ENCODE peak calls at places on chromosomes 16 and 17, in four cellular contexts. K is colonic mucosa, B is DND-41, J is mesendoderm. L is an unnamed sample. For H3K27me3, the result is how much of the 10 kb centered on the place peaks cover.

GRCh38 chr16:11672206-11673090 is 4.2 kb downstream of the SNN start:
- DNase-seq in B (peak), K (no peak), J (no peak), L (peak)

GRCh38 chr17:75096082-75096625 is 8.4 kb downstream of the SLC16A5 start:
- DNase-seq in J (peak), K (peak), B (no peak), L (no peak)

GRCh38 chr17:31497431-31497830 is 106.0 kb downstream of the RAB11FIP4 start:
- DNase-seq in B (no peak), K (no peak), J (no peak), L (no peak)

GRCh38 chr17:72592242-72592966 is 471.6 kb downstream of the SOX9 start:
- DNase-seq in B (no peak), K (peak), J (peak), L (no peak)

GRCh38 chr16:84941916-84942315 is 69.4 kb downstream of the ZDHHC7 start:
- DNase-seq in B (no peak), K (no peak), J (peak), L (no peak)

GRCh38 chr16:56195151-56195550 is 3.9 kb downstream of the GNAO1 start:
- DNase-seq in K (no peak), J (no peak), B (no peak), L (no peak)

GRCh38 chr17:8176998-8177731 is 985 bp upstream of the TMEM107 start:
- DNase-seq in B (no peak), J (peak), K (no peak), L (no peak)

GRCh38 chr16:2584742-2585650 is 47.2 kb downstream of the PDPK1 start:
- DNase-seq in J (no peak), B (no peak), K (no peak), L (no peak)

GRCh38 chr17:5883775-5884665 is 186.2 kb upstream of the WSCD1 start:
- DNase-seq in K (no peak), J (peak), B (no peak), L (no peak)

GRCh38 chr17:31548709-31549108 is 157.2 kb downstream of the RAB11FIP4 start:
- DNase-seq in K (no peak), B (peak), J (no peak), L (no peak)

GRCh38 chr16:49596119-49596518 is 222.5 kb downstream of the C16orf78 start:
- DNase-seq in B (no peak), J (no peak), K (no peak), L (peak)

GRCh38 chr17:9729034-9729650 is 62.2 kb downstream of the DHRS7C start:
- DNase-seq in J (peak), B (peak), K (no peak), L (no peak)

GRCh38 chr17:27575100-27575911 is 55.7 kb upstream of the LGALS9 start:
- DNase-seq in K (no peak), B (no peak), J (no peak), L (no peak)

GRCh38 chr17:55160501-55160900 is 104.3 kb upstream of the HLF start:
- DNase-seq in J (no peak), K (no peak), B (no peak), L (no peak)

GRCh38 chr16:81195907-81196534 is 42.5 kb upstream of the BCO1 start:
- DNase-seq in B (no peak), J (no peak), K (no peak), L (no peak)

GRCh38 chr17:9220466-9221230 is 199.3 kb downstream of the NTN1 start:
- DNase-seq in J (no peak), B (no peak), K (no peak), L (no peak)

GRCh38 chr17:38333635-38334295 is 10.0 kb downstream of the GPR179 start:
- DNase-seq in K (peak), J (peak), B (peak), L (peak)

GRCh38 chr16:7910116-7910515 is 577.5 kb downstream of the RBFOX1 start:
- DNase-seq in B (no peak), K (no peak), J (no peak), L (no peak)

GRCh38 chr16:77918792-77919707 is 103.3 kb upstream of the CLEC3A start:
- DNase-seq in B (no peak), K (no peak), J (no peak), L (no peak)

GRCh38 chr16:55426865-55427484 is 52.0 kb upstream of the MMP2 start:
- DNase-seq in J (no peak), K (no peak), B (no peak), L (no peak)

GRCh38 chr17:82103588-82104451 is 5.8 kb upstream of the FASN start:
- DNase-seq in J (peak), K (peak), B (no peak), L (no peak)

GRCh38 chr17:4229627-4230026 is 34.2 kb downstream of the ANKFY1 start:
- DNase-seq in J (peak), B (no peak), K (no peak), L (no peak)

GRCh38 chr16:87933140-87933495 is 3.2 kb downstream of the CA5A start:
- DNase-seq in K (no peak), B (no peak), J (no peak), L (no peak)

GRCh38 chr16:68236804-68237242 is 896 bp upstream of the ESRP2 start:
- DNase-seq in J (no peak), K (no peak), B (no peak), L (no peak)

GRCh38 chr17:73148540-73149334 is 16.1 kb upstream of the SSTR2 start:
- DNase-seq in B (no peak), K (no peak), J (no peak), L (no peak)

GRCh38 chr16:67803894-67804293 is 2.5 kb downstream of the RANBP10 start:
- DNase-seq in J (no peak), K (no peak), B (no peak), L (no peak)

GRCh38 chr17:72996791-72997190 is 95.7 kb downstream of the SLC39A11 start:
- DNase-seq in K (no peak), J (no peak), B (no peak), L (no peak)

GRCh38 chr17:76523084-76524037 is 14.1 kb downstream of the CYGB start:
- DNase-seq in J (peak), K (peak), B (peak), L (peak)

GRCh38 chr16:67939507-67940435 is 3.1 kb upstream of the PSMB10 start:
- DNase-seq in J (no peak), B (peak), K (peak), L (peak)

GRCh38 chr17:64736804-64737492 is 74.8 kb upstream of the SMURF2 start:
- DNase-seq in B (peak), J (peak), K (peak), L (peak)

GRCh38 chr17:61405686-61406542 is 6.3 kb downstream of the TBX2 start:
- DNase-seq in K (no peak), J (no peak), B (no peak), L (no peak)

GRCh38 chr17:68053237-68054030 is 17.9 kb downstream of the KPNA2 start:
- DNase-seq in K (peak), J (no peak), B (no peak), L (no peak)

GRCh38 chr16:3625911-3626732 is 14.7 kb upstream of the SLX4 start:
- DNase-seq in K (no peak), B (no peak), J (no peak), L (peak)

GRCh38 chr16:58042001-58042885 is 16.7 kb downstream of the MMP15 start:
- DNase-seq in J (no peak), K (no peak), B (no peak), L (no peak)

GRCh38 chr16:51134269-51134812 is 16.7 kb downstream of the SALL1 start:
- DNase-seq in B (no peak), K (no peak), J (peak), L (no peak)

GRCh38 chr16:20704281-20704680 is 6.8 kb upstream of the ACSM1 start:
- DNase-seq in J (no peak), B (no peak), K (no peak), L (no peak)

GRCh38 chr16:50622029-50622428 is 59.1 kb downstream of the SNX20 start:
- DNase-seq in K (no peak), B (no peak), J (no peak), L (no peak)

GRCh38 chr17:27323538-27324212 is 29.8 kb downstream of the WSB1 start:
- DNase-seq in J (peak), K (peak), B (no peak), L (no peak)

GRCh38 chr17:76561799-76562268 is 22.0 kb downstream of the PRCD start:
- DNase-seq in K (no peak), J (no peak), B (no peak), L (no peak)

GRCh38 chr17:8122923-8123694 is 797 bp downstream of the HES7 start:
- DNase-seq in K (peak), B (peak), J (peak), L (peak)

GRCh38 chr16:88969361-88969831 is 7.6 kb downstream of the CBFA2T3 start:
- DNase-seq in J (no peak), B (no peak), K (no peak), L (no peak)
- H3K27me3 ChIP-seq in J (under half), B (under half), K (under half), L (under half)

GRCh38 chr17:40291311-40291710 is 3.6 kb downstream of the CDC6 start:
- DNase-seq in J (no peak), B (no peak), K (no peak), L (no peak)

GRCh38 chr17:40287494-40288369 is at the start of gene CDC6:
- DNase-seq in K (peak), B (peak), J (peak), L (peak)

GRCh38 chr17:40293363-40293762 is 5.7 kb downstream of the CDC6 start:
- DNase-seq in J (no peak), K (no peak), B (no peak), L (no peak)

GRCh38 chr17:40287159-40287493 is 553 bp upstream of the CDC6 start:
- DNase-seq in K (no peak), J (no peak), B (no peak), L (no peak)

DNA sequence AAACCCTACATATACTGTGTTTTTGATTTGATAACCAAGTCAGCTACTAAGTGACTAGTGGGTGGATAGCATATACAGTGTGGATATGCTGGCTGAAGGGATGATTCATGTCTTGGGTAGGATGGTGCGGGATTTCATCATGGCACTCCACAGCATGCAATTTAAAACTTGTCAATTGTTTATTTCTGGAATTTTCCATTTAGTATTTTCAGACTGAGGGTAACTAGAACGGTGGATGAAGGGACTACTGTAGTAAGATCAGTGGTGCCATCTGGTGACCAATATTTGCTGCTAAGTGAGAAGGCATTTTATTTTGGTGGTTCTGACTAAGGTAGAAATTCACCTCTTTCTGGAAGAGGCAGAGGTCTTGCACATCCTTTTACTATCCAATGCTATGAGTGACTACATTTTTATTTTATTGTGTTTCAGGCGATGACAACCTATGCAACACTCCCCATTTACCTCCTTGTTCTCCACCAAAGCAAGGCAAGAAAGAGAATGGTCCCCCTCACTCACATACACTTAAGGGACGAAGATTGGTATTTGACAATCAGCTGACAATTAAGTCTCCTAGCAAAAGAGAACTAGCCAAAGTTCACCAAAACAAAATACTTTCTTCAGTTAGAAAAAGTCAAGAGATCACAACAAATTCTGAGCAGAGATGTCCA is 3.1 kb downstream of the CDC6 start:
- DNase-seq in B (peak), J (peak), K (peak), L (no peak)
- H3K4me3 ChIP-seq in B (no peak), J (no peak), K (no peak), L (no peak)

DNA sequence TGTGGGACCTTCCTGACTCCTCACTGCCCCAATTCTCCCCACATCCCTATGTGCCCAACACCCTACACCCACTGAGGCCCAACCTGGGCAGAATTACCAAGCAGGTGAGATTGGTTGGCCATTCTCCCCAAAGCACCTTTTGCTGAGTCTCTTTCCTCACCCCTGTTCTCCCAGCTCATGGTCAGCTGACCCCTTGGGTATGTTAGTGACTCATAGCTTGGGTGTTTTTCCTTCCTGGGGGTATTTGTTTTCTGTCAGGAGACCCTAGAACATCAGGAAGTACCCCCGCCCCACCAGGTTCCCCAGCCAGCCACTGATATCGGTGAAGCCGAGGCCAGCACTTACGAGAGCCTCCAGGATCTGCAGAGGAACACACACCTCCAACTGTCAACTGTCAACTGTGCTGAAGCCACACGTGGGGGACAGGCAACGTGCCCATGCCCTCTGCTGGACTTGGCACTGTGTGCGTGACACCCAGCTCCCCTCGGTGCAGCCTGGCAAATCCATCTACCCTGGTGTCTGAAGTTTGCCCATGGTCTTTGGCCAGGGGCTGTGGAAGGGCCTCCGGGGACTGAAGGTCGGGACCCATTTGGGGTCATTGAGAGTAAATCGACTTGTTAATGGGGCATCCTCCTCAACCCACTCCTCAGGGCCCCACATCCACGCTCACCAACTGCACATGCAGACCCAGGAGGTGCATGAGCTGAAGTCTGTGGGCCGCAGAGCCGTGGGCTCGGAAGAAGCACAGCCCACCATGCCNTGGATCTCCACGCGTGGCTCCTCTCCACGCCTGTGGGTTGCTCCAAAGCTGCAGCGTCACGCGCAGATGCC is 53.1 kb downstream of the METRNL start:
- DNase-seq in J (no peak), K (no peak), B (no peak), L (no peak)
- H3K27me3 ChIP-seq in J (under half), K (under half), B (under half), L (under half)

GRCh38 chr17:44688200-44688599 is 1.4 kb downstream of the CCDC43 start:
- DNase-seq in K (no peak), B (no peak), J (no peak), L (no peak)
- H3K4me3 ChIP-seq in K (no peak), B (peak), J (no peak), L (no peak)

GRCh38 chr16:180101-180920 is at the start of gene HBQ1:
- DNase-seq in K (no peak), B (no peak), J (peak), L (no peak)
- H3K27me3 ChIP-seq in K (under half), B (under half), J (under half), L (under half)

GRCh38 chr16:25107466-25107792 is 4.1 kb upstream of the LCMT1 start:
- DNase-seq in B (no peak), K (no peak), J (no peak), L (no peak)
- H3K4me3 ChIP-seq in B (no peak), K (peak), J (peak), L (peak)

DNA sequence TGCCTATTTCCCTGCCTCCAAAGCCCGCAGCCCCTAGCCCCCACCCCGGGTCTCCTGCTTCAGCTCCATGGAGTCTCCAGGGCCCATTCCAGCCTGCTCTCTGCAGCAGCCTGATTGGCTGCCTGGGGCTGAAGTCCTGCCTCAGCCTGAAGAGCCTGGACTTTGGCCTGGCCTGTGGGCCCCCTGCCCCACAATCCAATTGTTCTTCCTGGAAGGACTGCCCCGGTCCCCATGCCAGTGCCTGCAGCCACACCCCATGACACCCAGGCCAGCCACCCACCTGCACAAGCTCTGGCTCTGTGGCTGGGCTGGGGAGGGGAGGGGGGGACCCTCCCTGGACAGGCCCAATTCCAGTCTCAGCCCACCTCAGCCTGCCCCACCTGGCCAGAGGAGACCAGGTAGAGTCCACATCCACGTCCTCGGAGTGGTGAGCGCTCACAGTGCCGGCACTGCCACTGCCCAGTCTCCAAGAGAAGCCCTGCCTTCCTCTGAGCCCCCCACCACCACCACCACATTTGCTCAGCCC is 12.3 kb downstream of the ENPP7 start:
- DNase-seq in J (no peak), K (no peak), B (no peak), L (no peak)
- H3K27me3 ChIP-seq in J (under half), K (under half), B (under half), L (under half)

DNA sequence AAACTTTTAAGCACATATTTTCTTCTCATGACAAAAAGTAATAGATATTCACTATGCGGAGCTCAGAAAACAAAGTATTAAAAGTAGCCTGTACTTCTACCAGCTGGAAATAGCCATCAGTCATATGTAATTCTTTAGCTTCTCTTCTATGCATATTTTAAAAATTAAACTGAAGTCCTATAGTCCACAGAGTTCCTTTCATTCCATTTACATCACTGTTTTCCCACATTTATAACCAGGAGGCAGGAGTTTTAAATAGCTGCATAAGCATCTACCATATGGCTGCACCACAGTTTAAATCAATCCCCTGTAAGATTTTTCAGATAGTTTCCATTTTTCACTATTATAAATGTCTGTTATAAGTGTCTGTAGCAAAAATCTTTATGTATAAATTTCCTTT is 45.1 kb downstream of the ZFHX3 start:
- DNase-seq in B (no peak), J (no peak), K (no peak), L (no peak)
- H3K4me3 ChIP-seq in B (no peak), J (no peak), K (no peak), L (no peak)

GRCh38 chr17:48311324-48311723 is 118.7 kb downstream of the SKAP1 start:
- DNase-seq in K (no peak), B (no peak), J (no peak), L (no peak)

GRCh38 chr17:48310748-48311213 is 119.2 kb downstream of the SKAP1 start:
- DNase-seq in K (no peak), J (no peak), B (no peak), L (no peak)

GRCh38 chr17:48308591-48308990 is 121.4 kb downstream of the SKAP1 start:
- DNase-seq in B (no peak), K (no peak), J (no peak), L (no peak)

GRCh38 chr17:48307814-48308411 is 122.1 kb downstream of the SKAP1 start:
- DNase-seq in K (peak), J (peak), B (peak), L (peak)

DNA sequence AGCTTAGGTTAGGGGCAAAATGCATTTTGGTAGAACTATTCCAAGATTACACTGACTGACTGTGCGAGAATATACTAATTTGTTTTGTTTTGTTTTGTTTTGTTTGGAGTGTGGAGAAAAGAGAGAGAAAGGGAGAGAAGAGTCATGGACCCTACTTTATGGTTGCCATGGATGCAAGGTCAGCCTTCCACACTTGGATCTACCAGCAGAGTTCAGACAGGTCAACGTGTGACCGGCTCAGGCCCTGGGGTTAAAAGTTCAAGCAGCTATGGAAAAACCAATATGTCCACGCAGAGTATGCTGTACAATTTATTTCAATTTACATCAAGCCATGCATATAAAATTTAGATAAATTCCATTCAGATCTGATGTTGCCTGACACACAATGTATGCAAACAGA is 122.8 kb downstream of the SKAP1 start:
- DNase-seq in J (no peak), B (no peak), K (no peak), L (no peak)
- H3K27me3 ChIP-seq in J (under half), B (half or more), K (under half), L (under half)